ENCODE peak calls at places on chromosomes 3 and 15, in four cellular contexts. L, Y, V and K are unnamed samples. For H3K4me1, the result is how much of the 10 kb centered on the place peaks cover.

GRCh38 chr15:56736308-56736707 is 3.0 kb upstream of the ZNF280D start:
- DNase-seq in V (no peak), L (no peak), Y (no peak), K (no peak)

GRCh38 chr15:22239806-22240180 is 159.5 kb downstream of the OR4M2 start:
- DNase-seq in L (no peak), V (no peak), Y (no peak), K (no peak)

GRCh38 chr3:141100531-141101320 is 49.6 kb downstream of the SPSB4 start:
- DNase-seq in L (peak), Y (no peak), V (no peak), K (no peak)

GRCh38 chr15:84748274-84749110 is at the start of gene ZNF592:
- DNase-seq in L (peak), Y (peak), V (peak), K (peak)

GRCh38 chr3:32285910-32286309 is 47.4 kb downstream of the CMTM8 start:
- DNase-seq in V (no peak), L (no peak), Y (no peak), K (no peak)

GRCh38 chr3:80997622-80998021 is 763.8 kb downstream of the GBE1 start:
- DNase-seq in Y (no peak), V (no peak), L (no peak), K (no peak)

GRCh38 chr3:80018375-80018774 is 250.6 kb upstream of the ROBO1 start:
- DNase-seq in Y (no peak), V (no peak), L (no peak), K (no peak)

GRCh38 chr3:88000853-88001252 is 58.0 kb downstream of the CGGBP1 start:
- DNase-seq in V (peak), Y (peak), L (no peak), K (peak)

GRCh38 chr3:39287216-39287858 is 7.5 kb upstream of the CX3CR1 start:
- DNase-seq in V (no peak), L (no peak), Y (no peak), K (no peak)

GRCh38 chr3:195154793-195155535 is 116.0 kb downstream of the XXYLT1 start:
- DNase-seq in L (peak), V (peak), Y (no peak), K (peak)

GRCh38 chr3:101868534-101869464 is 19.5 kb downstream of the NFKBIZ start:
- DNase-seq in V (peak), Y (no peak), L (no peak), K (no peak)

GRCh38 chr15:62253294-62253693 is 88.2 kb upstream of the C2CD4B start:
- DNase-seq in L (no peak), V (no peak), Y (peak), K (peak)

GRCh38 chr3:58323795-58324674 is 8.7 kb upstream of the PXK start:
- DNase-seq in L (no peak), Y (no peak), V (no peak), K (no peak)

GRCh38 chr15:36501063-36501678 is 78.3 kb upstream of the CDIN1 start:
- DNase-seq in V (peak), L (no peak), Y (peak), K (peak)
- TF ChIP-seq CTCF in V (peak), L (peak), Y (peak), K (peak)

DNA sequence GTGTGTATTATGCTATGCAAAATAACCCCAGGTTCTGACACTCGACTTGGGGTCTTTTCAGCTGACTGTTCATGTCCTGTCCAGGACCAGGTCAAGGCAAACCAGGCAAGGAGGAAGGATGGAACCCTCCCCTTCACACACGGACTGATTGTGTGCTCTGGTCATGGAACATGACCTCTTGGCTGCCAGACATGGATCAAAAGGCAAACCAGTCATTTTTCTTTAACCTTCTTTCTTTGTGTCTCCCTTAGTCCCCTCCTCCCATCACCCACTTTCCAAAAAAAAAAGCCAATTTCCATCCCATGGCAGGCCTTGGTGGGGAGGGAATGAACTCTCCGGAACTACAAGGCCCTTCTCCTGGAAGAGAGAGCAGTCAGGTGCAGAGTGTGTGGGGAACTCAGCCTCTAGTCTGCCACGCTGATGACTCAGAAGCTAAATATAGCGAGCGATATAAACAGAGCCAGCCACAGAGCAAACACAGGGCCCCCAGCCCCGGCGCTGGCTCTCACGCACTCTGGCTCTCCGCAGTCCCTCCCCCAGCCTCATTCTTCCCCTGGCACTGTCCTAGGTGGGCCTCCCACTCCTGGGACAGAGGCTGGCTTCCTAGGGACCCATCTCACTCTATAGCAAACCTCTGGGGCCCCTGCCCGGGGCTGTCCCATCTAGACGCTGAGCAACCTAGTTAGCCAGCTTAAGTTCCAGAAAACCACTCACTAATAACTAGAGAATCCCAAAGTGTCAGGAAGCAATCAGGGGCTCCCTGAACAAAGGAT is 10.0 kb downstream of the BMF start:
- DNase-seq in L (peak), V (peak), Y (no peak), K (peak)
- H3K4me3 ChIP-seq in L (peak), V (no peak), Y (no peak), K (no peak)

DNA sequence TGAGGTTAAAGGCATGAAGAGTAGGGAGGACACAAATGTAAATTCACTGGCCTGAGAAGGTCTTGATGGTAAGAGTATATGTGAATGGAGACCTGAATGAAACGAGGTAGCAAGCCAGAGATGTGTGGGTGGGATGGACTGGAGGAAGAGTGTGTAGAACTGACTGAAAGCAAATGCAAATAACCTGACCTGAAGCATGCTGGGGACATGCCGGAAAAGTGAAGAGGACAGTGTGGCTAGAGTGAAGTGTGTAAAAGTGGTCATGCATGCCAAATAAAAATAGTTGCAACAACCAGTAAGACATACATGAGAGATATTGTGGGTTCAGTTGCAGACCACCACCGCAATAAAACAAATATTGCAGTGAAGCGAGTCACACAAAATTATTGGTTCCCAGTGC is 82.3 kb downstream of the LPP start:
- DNase-seq in L (no peak), V (no peak), Y (no peak), K (no peak)
- H3K4me1 ChIP-seq in L (half or more), V (under half), Y (under half), K (under half)

DNA sequence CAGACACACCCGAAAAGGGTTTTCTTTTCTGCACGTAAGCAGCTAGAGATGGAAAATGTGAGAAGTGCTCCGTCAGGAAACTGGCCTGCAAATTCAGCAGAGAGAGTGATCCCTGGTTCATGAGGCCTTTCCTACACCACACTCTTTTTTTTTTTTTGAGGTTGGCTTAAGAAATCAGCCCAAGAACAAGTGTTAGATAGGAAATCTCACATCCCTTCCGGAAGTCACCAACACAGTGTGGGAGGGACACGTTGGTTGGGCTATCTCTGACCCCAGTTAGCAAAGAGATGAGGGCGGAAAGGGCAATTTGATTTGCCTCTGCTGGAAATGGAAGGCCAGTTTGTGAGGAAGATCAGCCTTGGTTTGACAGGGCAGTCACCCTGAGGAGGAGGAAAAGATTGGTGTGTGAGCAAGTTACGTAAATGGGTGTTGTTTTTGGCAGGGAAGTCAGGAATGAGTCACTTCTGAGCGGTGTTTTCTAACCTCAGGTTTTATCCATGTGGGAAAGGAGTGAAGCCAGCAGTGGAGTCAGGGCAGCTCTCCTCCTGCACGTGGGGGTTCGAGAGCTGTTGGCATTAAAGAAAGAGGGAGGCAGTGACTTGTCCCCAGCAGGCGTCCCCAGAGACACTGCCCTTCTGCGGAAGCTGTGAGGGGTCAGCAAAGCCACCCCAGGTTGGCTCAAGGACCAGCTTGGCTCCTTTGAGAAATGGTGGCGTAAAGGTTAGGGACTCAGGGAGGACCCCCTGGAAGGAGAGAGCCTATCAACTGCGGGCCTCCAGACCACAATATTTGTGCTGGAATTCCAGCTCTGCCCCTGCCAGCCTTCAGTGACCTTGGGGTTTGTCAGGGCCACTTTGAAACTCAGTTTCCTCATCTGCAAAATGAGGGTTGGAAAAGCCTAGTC is 237.6 kb upstream of the BHLHE40 start:
- DNase-seq in Y (no peak), V (peak), L (peak), K (no peak)
- TF ChIP-seq CTCF in Y (no peak), V (no peak), L (no peak), K (no peak)

GRCh38 chr15:86502313-86502712 is 422.6 kb downstream of the AGBL1 start:
- DNase-seq in L (no peak), V (no peak), Y (no peak), K (no peak)

DNA sequence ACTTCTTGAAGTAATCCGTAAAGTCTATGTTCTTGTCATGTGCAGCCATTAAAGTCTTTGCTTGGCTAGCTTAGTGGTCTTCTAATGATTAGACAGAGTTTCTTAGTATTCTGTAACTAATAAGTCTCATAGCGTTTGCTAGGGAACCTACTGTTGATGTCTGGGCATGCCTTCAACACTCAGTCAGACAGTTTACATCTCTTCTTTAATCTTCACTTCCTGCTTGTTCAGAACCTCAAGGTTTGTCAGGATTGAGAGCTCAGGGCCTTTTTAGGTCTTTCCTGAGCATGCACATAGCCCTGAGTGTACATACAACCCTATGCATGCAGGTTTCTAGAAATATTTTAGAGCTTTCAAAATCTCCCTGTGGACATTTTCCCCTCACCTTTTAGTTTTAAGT is 426.3 kb downstream of the AGBL1 start:
- DNase-seq in L (no peak), V (no peak), Y (no peak), K (no peak)
- H3K4me3 ChIP-seq in L (no peak), V (no peak), Y (no peak), K (no peak)

GRCh38 chr15:31312220-31312619 is 14.4 kb upstream of the KLF13 start:
- DNase-seq in Y (no peak), V (no peak), L (no peak), K (no peak)

GRCh38 chr15:31313223-31313622 is 13.4 kb upstream of the KLF13 start:
- DNase-seq in V (no peak), Y (no peak), L (no peak), K (no peak)

GRCh38 chr15:31311735-31312134 is 14.9 kb upstream of the KLF13 start:
- DNase-seq in L (no peak), V (no peak), Y (no peak), K (no peak)

GRCh38 chr15:31316135-31316795 is 10.4 kb upstream of the KLF13 start:
- DNase-seq in L (peak), Y (no peak), V (no peak), K (no peak)

GRCh38 chr15:31314380-31314779 is 12.3 kb upstream of the KLF13 start:
- DNase-seq in Y (no peak), V (no peak), L (peak), K (no peak)
- H3K4me1 ChIP-seq in Y (under half), V (under half), L (under half), K (under half)

DNA sequence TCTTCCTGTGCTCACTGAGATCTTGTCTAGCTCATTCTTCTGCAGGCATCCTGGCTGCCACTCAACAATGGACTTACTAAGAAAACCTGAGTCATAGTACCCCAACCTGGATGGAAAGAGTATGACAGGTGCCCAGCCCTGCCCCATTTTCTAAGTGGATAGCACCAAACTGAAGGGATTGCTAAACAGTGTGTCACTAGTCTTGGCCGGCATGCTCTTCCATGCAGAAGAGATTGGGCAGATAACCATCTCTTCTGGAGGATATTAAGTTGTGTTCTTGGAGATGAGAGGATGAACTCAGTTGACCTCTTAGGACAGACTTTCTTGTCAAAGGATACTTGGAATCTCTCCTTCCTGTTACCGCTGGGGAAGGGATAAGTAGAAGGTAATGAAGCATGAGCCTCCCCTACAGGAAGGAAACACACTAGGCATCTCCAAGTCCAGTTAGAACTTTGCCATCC is 797.5 kb downstream of the AGBL1 start:
- DNase-seq in V (no peak), Y (no peak), L (no peak), K (no peak)
- TF ChIP-seq CTCF in V (no peak), Y (peak), L (no peak), K (peak)

DNA sequence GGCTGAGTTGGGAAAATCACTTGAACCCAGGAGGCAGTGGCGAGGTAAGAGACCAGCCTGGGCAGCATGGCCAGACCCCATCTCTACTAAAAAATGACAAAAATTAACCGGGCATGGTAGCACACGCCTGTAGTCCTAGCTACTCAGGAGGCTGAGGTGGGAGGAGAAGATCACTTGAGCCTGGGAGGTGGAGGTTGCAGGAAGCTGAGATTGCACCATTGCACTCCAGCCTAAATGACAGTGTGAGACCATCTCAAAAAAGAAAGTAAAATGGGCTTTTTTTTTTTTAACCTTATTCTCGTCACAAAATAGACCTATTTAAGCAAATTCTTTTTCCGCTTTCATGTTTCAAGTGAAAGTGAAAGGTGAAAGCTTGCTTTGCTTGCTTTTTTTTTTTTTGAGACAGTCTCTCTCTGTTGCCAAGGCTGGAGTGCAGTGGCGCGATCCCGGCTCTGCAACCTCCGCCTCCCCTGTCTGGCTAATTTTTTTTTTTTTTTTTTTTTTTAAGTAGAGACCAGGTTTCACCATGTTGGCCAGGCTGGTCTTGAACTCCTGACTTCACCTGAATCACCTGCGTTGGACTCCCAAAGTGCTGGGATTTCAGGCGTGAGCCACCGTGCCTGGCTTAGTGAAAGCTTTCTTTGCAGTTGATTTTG is 3.6 kb downstream of the PDIA3 start:
- DNase-seq in V (peak), Y (no peak), L (no peak), K (no peak)
- H3K4me3 ChIP-seq in V (no peak), Y (no peak), L (no peak), K (no peak)

GRCh38 chr3:187628169-187628568 is 42.0 kb downstream of the SST start:
- DNase-seq in L (no peak), V (no peak), Y (peak), K (no peak)
- H3K4me1 ChIP-seq in L (under half), V (under half), Y (under half), K (under half)